ENCODE peak calls at places on chromosomes 5 and 9, in eight cellular contexts. G is HTR-8/SVneo; W is activated T-helper 1 cell treated with anti-CD3 and anti-CD28 coated beads, Interleukin-2, amount 50 U/mL, for 16 hours; U is psoas muscle; A is HCT116; S is activated effector memory CD4-positive, alpha-beta T cell treated with anti-CD3 and anti-CD28 coated beads, Interleukin-2, amount 50 U/mL, for 16 hours; Y is fibroblast of lung; B is M059J. X is an unnamed sample.

GRCh38 chr9:116959775-116960174 is 272.7 kb downstream of the TRIM32 start:
- DNase-seq in G (no peak), W (no peak), U (no peak), A (no peak), S (no peak), Y (peak), B (peak), X (no peak)

GRCh38 chr9:36632892-36633291 is 60.2 kb downstream of the MELK start:
- DNase-seq in G (peak), W (no peak), U (no peak), A (peak), S (no peak), Y (peak), B (peak), X (no peak)

GRCh38 chr5:56233230-56233629 is at the start of gene ANKRD55:
- DNase-seq in G (no peak), W (no peak), U (no peak), A (no peak), S (no peak), Y (peak), B (no peak), X (no peak)

GRCh38 chr5:17282283-17283120 is 65.1 kb downstream of the BASP1 start:
- DNase-seq in G (no peak), W (no peak), U (no peak), A (no peak), S (no peak), Y (no peak), B (no peak), X (no peak)

GRCh38 chr5:23466401-23466886 is 41.0 kb upstream of the PRDM9 start:
- DNase-seq in G (peak), W (no peak), U (no peak), A (no peak), S (no peak), Y (peak), B (peak), X (no peak)

GRCh38 chr5:143226872-143227271 is 176.6 kb downstream of the NR3C1 start:
- DNase-seq in G (no peak), W (no peak), U (no peak), A (no peak), S (no peak), Y (no peak), B (no peak), X (no peak)

GRCh38 chr5:141958113-141958512 is at the start of gene PCDH12:
- DNase-seq in G (no peak), W (no peak), U (peak), A (no peak), S (peak), Y (no peak), B (no peak), X (no peak)

GRCh38 chr5:172721455-172722308 is 49.3 kb downstream of the DUSP1 start:
- DNase-seq in G (no peak), W (no peak), U (peak), A (no peak), S (no peak), Y (peak), B (no peak), X (no peak)

GRCh38 chr5:43312076-43312620 is 1.1 kb downstream of the HMGCS1 start:
- DNase-seq in G (no peak), W (no peak), U (no peak), A (no peak), S (no peak), Y (no peak), B (no peak), X (no peak)

GRCh38 chr5:170439944-170440269 is 50.7 kb upstream of the KCNMB1 start:
- DNase-seq in G (no peak), W (no peak), U (no peak), A (no peak), S (no peak), Y (no peak), B (no peak), X (no peak)

GRCh38 chr5:89473196-89473595 is 590.2 kb upstream of the MEF2C start:
- DNase-seq in G (no peak), W (no peak), U (no peak), A (no peak), S (no peak), Y (peak), B (no peak), X (no peak)

GRCh38 chr9:19999491-20000057 is 210.7 kb upstream of the SLC24A2 start:
- DNase-seq in G (peak), W (peak), U (no peak), A (peak), S (peak), Y (peak), B (peak), X (no peak)

GRCh38 chr5:15105799-15106393 is 234.3 kb upstream of the ANKH start:
- DNase-seq in G (peak), W (no peak), U (no peak), A (peak), S (no peak), Y (peak), B (peak), X (no peak)

GRCh38 chr9:107106416-107106815 is 176.7 kb upstream of the RAD23B start:
- DNase-seq in G (no peak), W (no peak), U (no peak), A (no peak), S (no peak), Y (no peak), B (no peak), X (no peak)

GRCh38 chr5:132813599-132814440 is 718 bp downstream of the SOWAHA start:
- DNase-seq in G (peak), W (no peak), U (peak), A (no peak), S (peak), Y (no peak), B (peak), X (no peak)

GRCh38 chr9:34986541-34987047 is 3.0 kb upstream of the DNAJB5 start:
- DNase-seq in G (no peak), W (peak), U (no peak), A (no peak), S (peak), Y (no peak), B (peak), X (no peak)

GRCh38 chr5:77232959-77233358 is 22.5 kb downstream of the PDE8B start:
- DNase-seq in G (no peak), W (no peak), U (no peak), A (no peak), S (no peak), Y (no peak), B (peak), X (no peak)

GRCh38 chr9:86321373-86321772 is 32.8 kb downstream of the TUT7 start:
- DNase-seq in G (no peak), W (no peak), U (no peak), A (no peak), S (no peak), Y (peak), B (peak), X (no peak)

GRCh38 chr5:40798856-40799210 is 659 bp upstream of the PRKAA1 start:
- DNase-seq in G (no peak), W (no peak), U (no peak), A (no peak), S (no peak), Y (no peak), B (no peak), X (no peak)

GRCh38 chr5:165723931-165724330 is 2218.5 kb downstream of the MAT2B start:
- DNase-seq in G (no peak), W (no peak), U (no peak), A (no peak), S (no peak), Y (no peak), B (no peak), X (no peak)

GRCh38 chr5:125928663-125929062 is 494.5 kb upstream of the GRAMD2B start:
- DNase-seq in G (no peak), W (no peak), U (no peak), A (no peak), S (no peak), Y (no peak), B (peak), X (no peak)

GRCh38 chr5:154786414-154786813 is 31.2 kb downstream of the LARP1 start:
- DNase-seq in G (no peak), W (no peak), U (no peak), A (no peak), S (no peak), Y (peak), B (no peak), X (no peak)

GRCh38 chr5:891837-892389 is 688 bp downstream of the BRD9 start:
- DNase-seq in G (peak), W (no peak), U (no peak), A (no peak), S (peak), Y (peak), B (peak), X (no peak)

GRCh38 chr5:169788168-169788567 is 151.1 kb downstream of the DOCK2 start:
- DNase-seq in G (peak), W (no peak), U (no peak), A (no peak), S (no peak), Y (peak), B (peak), X (no peak)

GRCh38 chr5:149680810-149681221 is 49.3 kb upstream of the PPARGC1B start:
- DNase-seq in G (no peak), W (no peak), U (peak), A (no peak), S (no peak), Y (no peak), B (no peak), X (no peak)

GRCh38 chr5:139246394-139246793 is 47.1 kb upstream of the MATR3 start:
- DNase-seq in G (peak), W (peak), U (peak), A (no peak), S (peak), Y (no peak), B (peak), X (no peak)

GRCh38 chr5:147901555-147901954 is 4.8 kb downstream of the C5orf46 start:
- DNase-seq in G (no peak), W (no peak), U (no peak), A (no peak), S (no peak), Y (no peak), B (peak), X (no peak)

GRCh38 chr9:130740218-130741023 is 46.8 kb downstream of the EXOSC2 start:
- DNase-seq in G (no peak), W (no peak), U (no peak), A (no peak), S (no peak), Y (no peak), B (no peak), X (no peak)

GRCh38 chr9:18365651-18366050 is 108.3 kb upstream of the ADAMTSL1 start:
- DNase-seq in G (no peak), W (no peak), U (no peak), A (no peak), S (no peak), Y (no peak), B (no peak), X (no peak)

GRCh38 chr9:94908583-94909249 is 182.2 kb downstream of the AOPEP start:
- DNase-seq in G (no peak), W (no peak), U (no peak), A (no peak), S (no peak), Y (no peak), B (no peak), X (no peak)

GRCh38 chr9:33288235-33288634 is 2.1 kb upstream of the NFX1 start:
- DNase-seq in G (no peak), W (no peak), U (no peak), A (no peak), S (no peak), Y (no peak), B (no peak), X (no peak)

GRCh38 chr5:43363445-43364152 is 48.6 kb downstream of the CCL28 start:
- DNase-seq in G (no peak), W (no peak), U (no peak), A (no peak), S (no peak), Y (no peak), B (no peak), X (no peak)

GRCh38 chr9:17723656-17724055 is 144.8 kb downstream of the SH3GL2 start:
- DNase-seq in G (no peak), W (no peak), U (no peak), A (no peak), S (no peak), Y (no peak), B (no peak), X (no peak)

GRCh38 chr9:134970719-134971118 is 53.0 kb upstream of the FCN1 start:
- DNase-seq in G (no peak), W (no peak), U (no peak), A (no peak), S (peak), Y (no peak), B (no peak), X (no peak)

GRCh38 chr5:141692919-141693848 is 11.2 kb upstream of the ARAP3 start:
- DNase-seq in G (no peak), W (peak), U (no peak), A (no peak), S (peak), Y (peak), B (peak), X (peak)

GRCh38 chr5:52693279-52693678 is 94.4 kb upstream of the ITGA1 start:
- DNase-seq in G (no peak), W (no peak), U (peak), A (no peak), S (peak), Y (peak), B (peak), X (no peak)

GRCh38 chr9:137305788-137306545 is 3.9 kb upstream of the NRARP start:
- DNase-seq in G (no peak), W (no peak), U (peak), A (no peak), S (no peak), Y (no peak), B (no peak), X (no peak)

GRCh38 chr9:135345775-135346433 is 133.7 kb upstream of the PPP1R26 start:
- DNase-seq in G (no peak), W (no peak), U (no peak), A (no peak), S (no peak), Y (no peak), B (no peak), X (no peak)

GRCh38 chr9:107190031-107190935 is 92.8 kb upstream of the RAD23B start:
- DNase-seq in G (no peak), W (no peak), U (no peak), A (no peak), S (no peak), Y (peak), B (peak), X (no peak)

X was measured in central memory CD8-positive, alpha-beta T cell.